ENCODE peak calls at places on chromosomes 6 and 20, in nine cellular contexts. D is GM12865, W is osteocyte, T is esophagus muscularis mucosa, A is dorsolateral prefrontal cortex, N is cardiac fibroblast, V is IMR-90, C is left lung, S is sigmoid colon. H is an unnamed sample.

GRCh38 chr6:40482532-40482931 is 104.6 kb downstream of the LRFN2 start:
- DNase-seq in D (no peak), W (no peak), T (no peak), A (peak; percentile 76), N (no peak), V (no peak), C (no peak), S (no peak), H (no peak)

GRCh38 chr6:111230351-111231077 is 143.2 kb downstream of the SLC16A10 start:
- DNase-seq in D (no peak), W (no peak), T (no peak), A (no peak), N (peak; percentile 69), V (peak; percentile 88), C (no peak), S (no peak), H (no peak)

GRCh38 chr6:43584892-43585570 is 9.0 kb downstream of the POLH start:
- DNase-seq in D (no peak), W (no peak), T (no peak), A (no peak), N (no peak), V (peak; percentile 7), C (no peak), S (no peak), H (no peak)

GRCh38 chr6:56594699-56595098 is 48.0 kb downstream of the DST start:
- DNase-seq in D (peak; percentile 66), W (no peak), T (no peak), A (no peak), N (no peak), V (no peak), C (no peak), S (no peak), H (no peak)

GRCh38 chr6:6712258-6712978 is 123.9 kb downstream of the LY86 start:
- DNase-seq in D (peak; percentile 26), W (no peak), T (no peak), A (no peak), N (peak; percentile 62), V (peak; percentile 87), C (peak; percentile 72), S (no peak), H (peak; percentile 67)

GRCh38 chr6:47132724-47133123 is 90.6 kb upstream of the ADGRF1 start:
- DNase-seq in D (no peak), W (no peak), T (no peak), A (no peak), N (no peak), V (no peak), C (no peak), S (no peak), H (no peak)

GRCh38 chr6:52138284-52138683 is 47.9 kb upstream of the IL17A start:
- DNase-seq in D (no peak), W (no peak), T (peak; percentile 34), A (no peak), N (no peak), V (no peak), C (no peak), S (no peak), H (no peak)

GRCh38 chr6:153771577-153771976 is 267.5 kb upstream of the OPRM1 start:
- DNase-seq in D (no peak), W (no peak), T (no peak), A (no peak), N (no peak), V (no peak), C (no peak), S (no peak), H (no peak)

GRCh38 chr20:14521016-14521415 is 183.6 kb upstream of the FLRT3 start:
- DNase-seq in D (no peak), W (no peak), T (no peak), A (no peak), N (no peak), V (no peak), C (no peak), S (no peak), H (no peak)

GRCh38 chr6:72386324-72386723 is 235.5 kb upstream of the KCNQ5 start:
- DNase-seq in D (peak; percentile 62), W (no peak), T (no peak), A (no peak), N (peak; percentile 47), V (peak; percentile 15), C (no peak), S (no peak), H (peak; percentile 46)

GRCh38 chr6:81562169-81562568 is 190.3 kb downstream of the TENT5A start:
- DNase-seq in D (no peak), W (no peak), T (no peak), A (no peak), N (peak; percentile 70), V (peak; percentile 89), C (no peak), S (no peak), H (no peak)

GRCh38 chr6:138563650-138564049 is 64.4 kb upstream of the NHSL1 start:
- DNase-seq in D (no peak), W (no peak), T (no peak), A (no peak), N (no peak), V (no peak), C (no peak), S (no peak), H (no peak)

GRCh38 chr20:21808863-21809664 is 103.6 kb downstream of the PAX1 start:
- DNase-seq in D (peak; percentile 50), W (no peak), T (no peak), A (no peak), N (no peak), V (no peak), C (peak; percentile 35), S (no peak), H (no peak)

GRCh38 chr6:96013531-96013930 is 2.2 kb upstream of the FUT9 start:
- DNase-seq in D (no peak), W (no peak), T (no peak), A (no peak), N (no peak), V (no peak), C (no peak), S (no peak), H (no peak)

GRCh38 chr6:502761-503160 is 111.2 kb downstream of the IRF4 start:
- DNase-seq in D (no peak), W (no peak), T (no peak), A (no peak), N (no peak), V (no peak), C (no peak), S (no peak), H (no peak)

GRCh38 chr6:135323202-135323668 is 142.1 kb downstream of the MYB start:
- DNase-seq in D (peak; percentile 86), W (no peak), T (no peak), A (no peak), N (peak; percentile 24), V (no peak), C (no peak), S (no peak), H (no peak)

GRCh38 chr20:12086359-12086758 is 168.7 kb downstream of the BTBD3 start:
- DNase-seq in D (no peak), W (no peak), T (no peak), A (no peak), N (no peak), V (peak; percentile 36), C (no peak), S (no peak), H (no peak)

GRCh38 chr20:48919882-48920526 is 1.5 kb upstream of the ARFGEF2 start:
- DNase-seq in D (no peak), W (no peak), T (no peak), A (no peak), N (no peak), V (no peak), C (no peak), S (no peak), H (peak; percentile 86)

GRCh38 chr20:58389324-58389967 is 417 bp downstream of the VAPB start:
- DNase-seq in D (peak; percentile 70), W (no peak), T (no peak), A (no peak), N (peak; percentile 52), V (peak; percentile 32), C (peak; percentile 39), S (peak; percentile 72), H (no peak)

GRCh38 chr6:41688256-41688965 is 47.0 kb downstream of the TFEB start:
- DNase-seq in D (no peak), W (no peak), T (no peak), A (no peak), N (no peak), V (no peak), C (peak; percentile 28), S (no peak), H (no peak)

GRCh38 chr6:104483225-104483834 is 376.4 kb downstream of the HACE1 start:
- DNase-seq in D (no peak), W (no peak), T (no peak), A (no peak), N (peak; percentile 29), V (no peak), C (no peak), S (no peak), H (no peak)
- TF ChIP-seq CTCF in D (peak; percentile 20), W (peak; percentile 74), T (peak; percentile 22), A (no peak), N (peak; percentile 62), V (no peak), C (no peak), S (no peak), H (no peak)

DNA sequence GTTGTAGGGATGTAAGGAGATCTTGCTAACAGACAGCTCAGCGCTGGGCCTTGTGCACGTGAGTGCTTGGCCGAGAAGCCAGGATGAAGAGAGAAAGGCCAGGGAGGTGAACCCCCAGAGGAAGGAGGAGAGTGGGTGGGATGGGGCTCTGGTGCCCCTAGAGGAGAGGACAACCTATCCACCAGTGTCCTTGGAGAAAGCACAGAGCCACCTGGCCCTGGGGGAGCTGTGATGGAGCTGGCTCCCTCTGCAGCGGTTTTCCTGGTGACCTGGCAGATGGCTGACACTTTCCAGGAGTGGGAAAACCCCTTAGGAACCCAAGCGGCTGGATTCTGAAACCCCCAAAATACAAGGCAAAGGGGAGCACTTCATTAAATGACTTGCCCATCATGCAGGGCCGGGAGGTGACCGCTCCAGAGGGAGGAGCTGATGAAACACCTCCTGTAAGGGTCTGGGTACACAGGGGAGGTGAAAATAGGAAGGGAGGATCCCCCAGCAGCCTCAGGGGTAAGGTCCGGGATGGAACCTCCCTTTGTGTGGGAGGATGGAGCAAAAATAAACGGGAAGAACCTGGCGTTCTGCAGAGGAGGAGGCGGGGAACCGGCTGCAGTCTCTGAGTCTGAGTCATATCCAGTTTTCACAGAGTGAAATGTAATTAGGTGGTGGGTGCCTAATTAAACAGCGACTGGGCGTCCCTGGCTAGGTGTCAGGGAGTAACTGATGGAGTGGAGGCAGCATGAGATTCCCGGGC is 80.4 kb downstream of the SULF2 start:
- DNase-seq in D (no peak), W (no peak), T (no peak), A (no peak), N (peak; percentile 66), V (no peak), C (no peak), S (no peak), H (no peak)
- TF ChIP-seq CTCF in D (no peak), W (no peak), T (no peak), A (no peak), N (no peak), V (no peak), C (no peak), S (no peak), H (no peak)

GRCh38 chr6:160991411-160992322 is at the start of gene MAP3K4:
- DNase-seq in D (peak; percentile 93), W (peak; percentile 94), T (peak; percentile 92), A (peak; percentile 59), N (peak; percentile 89), V (peak; percentile 75), C (peak; percentile 82), S (peak; percentile 87), H (peak; percentile 70)
- TF ChIP-seq CTCF in D (peak; percentile 2), W (peak; percentile 16), T (no peak), A (peak; percentile 0), N (no peak), V (no peak), C (no peak), S (no peak), H (no peak)

GRCh38 chr20:19903168-19903676 is 113.9 kb upstream of the NAA20 start:
- DNase-seq in D (peak; percentile 77), W (no peak), T (no peak), A (no peak), N (peak; percentile 45), V (peak; percentile 76), C (no peak), S (peak; percentile 79), H (peak; percentile 77)
- TF ChIP-seq CTCF in D (peak; percentile 32), W (no peak), T (peak; percentile 24), A (no peak), N (no peak), V (peak; percentile 56), C (peak; percentile 27), S (peak; percentile 8), H (peak; percentile 40)